ENCODE peak calls at places on chromosomes 5 and 9, in eight cellular contexts. K is HCEC 1CT, R is astrocyte of the spinal cord, C is A549, S is GM23248, A is NCI-H1105 treated with DMSO at 0.1 percent for 48 hours, T is sigmoid colon, B is GM19239. G is an unnamed sample.

GRCh38 chr5:5352675-5353074 is 69.8 kb upstream of the ICE1 start:
- DNase-seq in K (no peak), R (no peak), C (no peak), S (no peak), A (no peak), T (no peak), B (no peak), G (no peak)

GRCh38 chr9:100294341-100294740 is 58.4 kb downstream of the TEX10 start:
- DNase-seq in K (peak; percentile 14), R (peak; percentile 41), C (no peak), S (peak; percentile 7), A (no peak), T (no peak), B (no peak), G (no peak)

GRCh38 chr5:180069589-180070247 is 1.8 kb downstream of the RNF130 start:
- DNase-seq in K (peak; percentile 7), R (peak; percentile 26), C (no peak), S (no peak), A (no peak), T (no peak), B (no peak), G (no peak)

GRCh38 chr9:30732060-30732459 is 1652.4 kb upstream of the ACO1 start:
- DNase-seq in K (no peak), R (no peak), C (no peak), S (no peak), A (no peak), T (no peak), B (no peak), G (no peak)

GRCh38 chr9:113492343-113493079 is 29.0 kb downstream of the RGS3 start:
- DNase-seq in K (no peak), R (no peak), C (no peak), S (peak; percentile 48), A (no peak), T (peak; percentile 48), B (no peak), G (peak; percentile 10)

GRCh38 chr5:134139377-134139851 is 24.9 kb downstream of the TCF7 start:
- DNase-seq in K (no peak), R (no peak), C (no peak), S (no peak), A (no peak), T (peak; percentile 61), B (no peak), G (no peak)

GRCh38 chr5:174617910-174618309 is 106.5 kb upstream of the MSX2 start:
- DNase-seq in K (no peak), R (no peak), C (no peak), S (no peak), A (no peak), T (no peak), B (no peak), G (no peak)

GRCh38 chr5:54701179-54701578 is 183.6 kb downstream of the SNX18 start:
- DNase-seq in K (peak; percentile 100), R (peak; percentile 94), C (peak; percentile 18), S (peak; percentile 92), A (peak; percentile 9), T (no peak), B (no peak), G (peak; percentile 98)

GRCh38 chr5:126810983-126811382 is 34.0 kb downstream of the LMNB1 start:
- DNase-seq in K (no peak), R (no peak), C (no peak), S (no peak), A (no peak), T (no peak), B (no peak), G (peak; percentile 6)

GRCh38 chr5:122680623-122681350 is 94.1 kb upstream of the SNX2 start:
- DNase-seq in K (no peak), R (no peak), C (no peak), S (no peak), A (no peak), T (no peak), B (no peak), G (no peak)

GRCh38 chr9:84778537-84778936 is 109.0 kb downstream of the NTRK2 start:
- DNase-seq in K (no peak), R (no peak), C (no peak), S (no peak), A (no peak), T (no peak), B (no peak), G (no peak)

GRCh38 chr9:93300175-93300572 is 116.2 kb downstream of the WNK2 start:
- DNase-seq in K (no peak), R (no peak), C (no peak), S (no peak), A (no peak), T (no peak), B (no peak), G (no peak)

GRCh38 chr5:926416-927171 is 33.9 kb downstream of the TRIP13 start:
- DNase-seq in K (no peak), R (peak; percentile 18), C (no peak), S (peak; percentile 56), A (no peak), T (peak; percentile 71), B (peak; percentile 42), G (peak; percentile 45)

GRCh38 chr9:122364117-122364782 is 6.6 kb upstream of the PTGS1 start:
- DNase-seq in K (no peak), R (no peak), C (no peak), S (no peak), A (no peak), T (no peak), B (no peak), G (no peak)

G was measured in cardiac fibroblast.